ENCODE peak calls at places on chromosomes 3 and 15, in six cellular contexts. A is ovary, U is iris pigment epithelial cell, H is fibroblast of villous mesenchyme, Y is activated B cell treated with CpG ODN at 0.5 μM for 24 hours, D is SW 1271. T is an unnamed sample.

GRCh38 chr3:23653647-23654525 is 151.9 kb upstream of the UBE2E1 start:
- DNase-seq in A (no peak), U (no peak), H (peak), Y (no peak), D (no peak), T (no peak)

GRCh38 chr3:5489536-5489935 is 302.0 kb downstream of the EDEM1 start:
- DNase-seq in A (no peak), U (no peak), H (no peak), Y (no peak), D (no peak), T (no peak)

GRCh38 chr15:69127226-69127625 is 33.2 kb upstream of the GLCE start:
- DNase-seq in A (no peak), U (no peak), H (no peak), Y (no peak), D (no peak), T (no peak)

GRCh38 chr15:41024141-41024540 is 70.9 kb downstream of the CHAC1 start:
- DNase-seq in A (no peak), U (peak), H (peak), Y (no peak), D (no peak), T (peak)

GRCh38 chr3:103184772-103185171 is 750.0 kb downstream of the ZPLD1 start:
- DNase-seq in A (no peak), U (no peak), H (no peak), Y (no peak), D (no peak), T (peak)

GRCh38 chr3:58271901-58272501 is 34.0 kb upstream of the RPP14 start:
- DNase-seq in A (no peak), U (peak), H (peak), Y (no peak), D (peak), T (peak)

GRCh38 chr3:194401346-194401745 is 2.3 kb upstream of the GP5 start:
- DNase-seq in A (no peak), U (no peak), H (no peak), Y (no peak), D (no peak), T (no peak)

GRCh38 chr15:64004582-64004981 is 41.7 kb downstream of the DAPK2 start:
- DNase-seq in A (no peak), U (peak), H (no peak), Y (no peak), D (no peak), T (peak)

GRCh38 chr3:52333869-52334557 is 17.9 kb downstream of the DNAH1 start:
- DNase-seq in A (no peak), U (no peak), H (no peak), Y (no peak), D (no peak), T (no peak)

GRCh38 chr15:52082197-52083036 is 30.2 kb downstream of the BCL2L10 start:
- DNase-seq in A (no peak), U (peak), H (peak), Y (no peak), D (no peak), T (peak)

GRCh38 chr15:72182673-72183072 is 14.9 kb downstream of the GRAMD2A start:
- DNase-seq in A (no peak), U (peak), H (peak), Y (no peak), D (no peak), T (no peak)

GRCh38 chr15:60004846-60005351 is 788 bp downstream of the FOXB1 start:
- DNase-seq in A (no peak), U (no peak), H (peak), Y (no peak), D (peak), T (no peak)

GRCh38 chr15:33506781-33507180 is 196.0 kb downstream of the RYR3 start:
- DNase-seq in A (no peak), U (no peak), H (peak), Y (no peak), D (no peak), T (peak)

GRCh38 chr3:169362261-169362660 is 301.3 kb downstream of the MECOM start:
- DNase-seq in A (peak), U (peak), H (peak), Y (no peak), D (no peak), T (peak)

GRCh38 chr15:33865416-33865815 is 102.9 kb upstream of the CHRM5 start:
- DNase-seq in A (no peak), U (peak), H (peak), Y (no peak), D (no peak), T (no peak)

GRCh38 chr15:97875513-97876285 is 84.8 kb upstream of the ARRDC4 start:
- DNase-seq in A (no peak), U (no peak), H (no peak), Y (no peak), D (no peak), T (no peak)

GRCh38 chr3:121995190-121996137 is 26.6 kb downstream of the ILDR1 start:
- DNase-seq in A (no peak), U (peak), H (peak), Y (peak), D (peak), T (peak)